ENCODE peak calls at places on chromosomes 11 and 22, in seven cellular contexts. I, W, Z, G, D, T and M are unnamed samples.
A peak's percentile ranks its signal among the peaks of the same experiment; 100 is the strongest.

GRCh38 chr11:64765291-64765803 is 5.6 kb upstream of the PYGM start:
- DNase-seq in I (no peak), D (no peak), G (peak; percentile 83), T (no peak), Z (no peak), W (no peak), M (peak; percentile 44)

GRCh38 chr11:119702261-119702591 is 26.8 kb downstream of the NECTIN1 start:
- DNase-seq in D (no peak), W (peak; percentile 10), T (no peak), Z (peak; percentile 72), I (no peak), G (no peak), M (no peak)

GRCh38 chr11:103529217-103529684 is 420.0 kb downstream of the DYNC2H1 start:
- DNase-seq in T (no peak), G (no peak), D (no peak), Z (peak; percentile 36), W (peak; percentile 87), I (no peak), M (no peak)

GRCh38 chr11:77396305-77396704 is 77.6 kb downstream of the PAK1 start:
- DNase-seq in D (no peak), W (no peak), G (no peak), Z (no peak), I (no peak), T (no peak), M (no peak)

GRCh38 chr11:47797633-47798032 is 30.5 kb upstream of the FNBP4 start:
- DNase-seq in G (no peak), W (peak; percentile 85), T (no peak), D (peak; percentile 54), Z (no peak), I (no peak), M (no peak)

GRCh38 chr11:94740083-94740974 is 27.8 kb upstream of the AMOTL1 start:
- DNase-seq in I (peak; percentile 85), G (peak; percentile 87), Z (peak; percentile 79), D (no peak), W (no peak), T (no peak), M (peak; percentile 77)

GRCh38 chr11:111726301-111726713 is 39.9 kb downstream of the PPP2R1B start:
- DNase-seq in W (no peak), D (no peak), T (no peak), Z (no peak), G (no peak), I (no peak), M (no peak)

GRCh38 chr11:78922886-78923625 is 348.4 kb upstream of the NARS2 start:
- DNase-seq in Z (no peak), I (no peak), W (no peak), G (peak; percentile 46), D (no peak), T (no peak), M (no peak)

GRCh38 chr11:95545116-95545875 is 244.3 kb downstream of the FAM76B start:
- DNase-seq in I (no peak), T (no peak), D (peak; percentile 9), W (no peak), G (no peak), Z (peak; percentile 14), M (no peak)

GRCh38 chr22:45262931-45263789 is 21.6 kb upstream of the UPK3A start:
- DNase-seq in I (no peak), W (no peak), T (no peak), Z (peak; percentile 83), D (no peak), G (no peak), M (peak; percentile 78)

GRCh38 chr11:114563077-114563476 is 3.4 kb upstream of the NXPE1 start:
- DNase-seq in D (no peak), W (no peak), G (no peak), T (no peak), Z (no peak), I (no peak), M (no peak)

GRCh38 chr11:106276859-106277436 is 199.5 kb downstream of the AASDHPPT start:
- DNase-seq in D (no peak), G (no peak), I (no peak), T (no peak), W (no peak), Z (no peak), M (no peak)

GRCh38 chr11:92702771-92703170 is 266.7 kb upstream of the MTNR1B start:
- DNase-seq in T (no peak), G (no peak), Z (no peak), W (peak; percentile 43), D (no peak), I (no peak), M (no peak)

GRCh38 chr11:58625826-58626460 is 3.5 kb downstream of the CNTF start:
- DNase-seq in G (no peak), I (no peak), D (no peak), W (peak; percentile 75), T (no peak), Z (no peak), M (no peak)

GRCh38 chr22:47299211-47299878 is 536.9 kb downstream of the TBC1D22A start:
- DNase-seq in G (peak; percentile 76), I (no peak), W (no peak), T (no peak), D (no peak), Z (no peak), M (no peak)

GRCh38 chr11:2302280-2302843 is 549 bp downstream of the TSPAN32 start:
- DNase-seq in W (no peak), D (peak; percentile 54), I (no peak), Z (no peak), G (peak; percentile 87), T (no peak), M (no peak)

GRCh38 chr22:31241936-31242335 is 29.8 kb downstream of the LIMK2 start:
- DNase-seq in W (peak; percentile 82), T (no peak), I (no peak), Z (no peak), D (no peak), G (no peak), M (no peak)

GRCh38 chr11:70506986-70507385 is 108.7 kb downstream of the CTTN start:
- DNase-seq in I (no peak), W (no peak), G (no peak), T (no peak), D (no peak), Z (no peak), M (no peak)

GRCh38 chr11:62402226-62402625 is 16.6 kb upstream of the SCGB1A1 start:
- DNase-seq in T (no peak), D (peak; percentile 80), I (peak; percentile 87), Z (no peak), G (peak; percentile 95), W (no peak), M (peak; percentile 74)

GRCh38 chr11:117932426-117932825 is 3.2 kb upstream of the TMPRSS13 start:
- DNase-seq in Z (no peak), W (no peak), D (no peak), I (peak; percentile 54), G (no peak), T (no peak), M (no peak)

GRCh38 chr11:68684385-68685356 is at the start of gene GAL:
- DNase-seq in W (no peak), D (no peak), I (peak; percentile 56), T (no peak), G (no peak), Z (peak; percentile 68), M (no peak)

GRCh38 chr11:11070976-11071375 is 213.1 kb upstream of the ZBED5 start:
- DNase-seq in Z (no peak), I (no peak), G (no peak), W (no peak), T (no peak), D (no peak), M (no peak)

DNA sequence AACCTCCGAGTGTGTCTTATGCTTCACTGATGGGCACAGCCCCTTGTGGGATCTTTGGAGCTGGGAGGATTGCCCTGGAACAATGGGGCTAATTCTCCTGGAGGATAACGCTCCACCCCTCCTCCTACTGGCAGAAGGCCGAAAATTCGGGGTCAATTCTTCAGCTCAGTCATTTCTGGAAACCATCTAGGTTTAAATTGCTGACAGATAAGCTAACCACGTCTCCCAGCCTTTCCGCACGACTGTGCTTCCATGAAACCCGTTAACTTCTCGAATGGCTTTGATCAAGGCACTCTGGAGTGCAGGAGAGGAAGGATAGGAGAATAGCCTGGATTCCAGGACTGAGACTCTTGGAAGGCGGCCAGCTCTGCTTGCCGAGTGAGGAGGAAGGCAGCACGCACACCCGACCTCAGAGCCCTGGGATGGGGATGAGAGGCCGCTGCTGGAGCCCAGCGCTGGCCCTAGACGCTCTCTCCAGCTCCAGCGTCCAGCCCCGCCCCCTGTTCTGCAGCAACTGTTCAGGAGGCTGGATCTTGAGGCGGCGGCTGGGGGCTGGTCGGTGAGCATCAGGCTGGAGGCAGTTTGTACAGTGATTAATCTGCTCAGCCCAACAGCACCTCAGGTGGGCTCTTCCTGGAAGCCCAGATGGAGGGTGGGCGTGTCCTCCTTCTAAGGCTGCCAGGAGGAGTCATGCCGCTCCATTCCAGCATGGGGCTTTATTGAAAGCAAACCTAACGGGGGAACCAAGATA is 176.7 kb upstream of the NCAM1 start:
- DNase-seq in D (no peak), G (peak; percentile 86), T (peak; percentile 13), Z (peak; percentile 92), I (peak; percentile 88), W (peak; percentile 0), M (peak; percentile 65)
- H3K4me3 ChIP-seq in D (no peak overlapping the region), G (no peak overlapping the region), T (no peak overlapping the region), Z (peak overlapping the region; percentile 49), I (peak overlapping the region; percentile 4), W (no peak overlapping the region), M (peak overlapping the region; percentile 32)

DNA sequence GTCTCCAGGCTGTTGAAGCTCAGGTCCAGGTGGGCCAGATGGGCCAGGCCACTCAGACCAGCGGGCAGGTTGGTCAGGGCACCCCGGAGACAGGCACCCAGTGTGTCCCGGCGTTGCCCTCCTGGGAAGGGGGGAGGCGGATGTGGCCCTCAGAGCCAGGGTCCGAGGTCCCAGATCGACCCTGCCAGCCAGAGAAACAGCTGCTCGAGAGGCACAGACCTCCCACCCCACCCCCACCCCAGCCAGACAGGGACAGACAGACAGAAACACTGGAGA is 1.6 kb downstream of the PIDD1 start:
- DNase-seq in T (no peak), Z (no peak), G (no peak), D (no peak), I (no peak), W (no peak), M (no peak)
- H3K4me3 ChIP-seq in T (no peak overlapping the region), Z (no peak overlapping the region), G (no peak overlapping the region), D (no peak overlapping the region), I (no peak overlapping the region), W (no peak overlapping the region), M (no peak overlapping the region)

GRCh38 chr11:129577986-129578385 is 202.3 kb downstream of the BARX2 start:
- DNase-seq in G (no peak), I (no peak), Z (no peak), T (no peak), D (no peak), W (no peak), M (no peak)

GRCh38 chr11:129574431-129574830 is 198.8 kb downstream of the BARX2 start:
- DNase-seq in T (no peak), W (no peak), D (no peak), Z (no peak), G (no peak), I (no peak), M (no peak)

GRCh38 chr11:129569007-129569406 is 193.4 kb downstream of the BARX2 start:
- DNase-seq in D (no peak), I (no peak), W (no peak), G (no peak), Z (no peak), T (no peak), M (no peak)

GRCh38 chr11:129576652-129577051 is 201.0 kb downstream of the BARX2 start:
- DNase-seq in T (no peak), W (no peak), Z (no peak), I (no peak), G (no peak), D (no peak), M (no peak)

GRCh38 chr11:129573161-129573560 is 197.5 kb downstream of the BARX2 start:
- DNase-seq in Z (no peak), W (no peak), G (no peak), I (no peak), T (no peak), D (no peak), M (no peak)
- H3K4me3 ChIP-seq in Z (no peak overlapping the region), W (no peak overlapping the region), G (no peak overlapping the region), I (no peak overlapping the region), T (no peak overlapping the region), D (no peak overlapping the region), M (no peak overlapping the region)

GRCh38 chr11:8913961-8914660 is 3.1 kb downstream of the AKIP1 start:
- DNase-seq in D (peak; percentile 81), Z (peak; percentile 46), G (no peak), W (peak; percentile 36), T (no peak), I (no peak), M (no peak)
- H3K4me3 ChIP-seq in D (peak overlapping the region; percentile 80), Z (no peak overlapping the region), G (no peak overlapping the region), W (peak overlapping the region; percentile 20), T (no peak overlapping the region), I (no peak overlapping the region), M (no peak overlapping the region)